ENCODE peak calls at places on chromosomes 6 and 20, in seven cellular contexts. One of them, this sample, is unnamed.

GRCh38 chr6:1267790-1268762 is 43.8 kb upstream of the FOXQ1 start:
- DNase-seq in stimulated activated CD8-positive, alpha-beta memory T cell treated with anti-CD3 and anti-CD28 coated beads, Interleukin-2, amount 100 ng/mL, for 1 hour: no peak
- DNase-seq in ecto neural progenitor cell: no peak
- DNase-seq in fibroblast of lung: no peak
- DNase-seq in naive thymus-derived CD8-positive, alpha-beta T cell: no peak
- DNase-seq in thoracic aorta: no peak
- DNase-seq in AG04450: no peak
- DNase-seq in this sample: no peak

GRCh38 chr6:22838346-22838745 is 269.0 kb downstream of the HDGFL1 start:
- DNase-seq in stimulated activated CD8-positive, alpha-beta memory T cell treated with anti-CD3 and anti-CD28 coated beads, Interleukin-2, amount 100 ng/mL, for 1 hour: no peak
- DNase-seq in AG04450: no peak
- DNase-seq in naive thymus-derived CD8-positive, alpha-beta T cell: no peak
- DNase-seq in thoracic aorta: no peak
- DNase-seq in ecto neural progenitor cell: no peak
- DNase-seq in fibroblast of lung: peak; percentile 15
- DNase-seq in this sample: no peak

GRCh38 chr6:142867988-142868818 is 76.8 kb downstream of the HIVEP2 start:
- DNase-seq in naive thymus-derived CD8-positive, alpha-beta T cell: no peak
- DNase-seq in stimulated activated CD8-positive, alpha-beta memory T cell treated with anti-CD3 and anti-CD28 coated beads, Interleukin-2, amount 100 ng/mL, for 1 hour: no peak
- DNase-seq in AG04450: no peak
- DNase-seq in ecto neural progenitor cell: no peak
- DNase-seq in fibroblast of lung: peak; percentile 69
- DNase-seq in thoracic aorta: no peak
- DNase-seq in this sample: no peak

GRCh38 chr6:22141271-22141745 is 155.5 kb downstream of the PRL start:
- DNase-seq in thoracic aorta: no peak
- DNase-seq in AG04450: no peak
- DNase-seq in naive thymus-derived CD8-positive, alpha-beta T cell: no peak
- DNase-seq in stimulated activated CD8-positive, alpha-beta memory T cell treated with anti-CD3 and anti-CD28 coated beads, Interleukin-2, amount 100 ng/mL, for 1 hour: no peak
- DNase-seq in ecto neural progenitor cell: no peak
- DNase-seq in fibroblast of lung: no peak
- DNase-seq in this sample: no peak

GRCh38 chr20:21936720-21937380 is 231.4 kb downstream of the PAX1 start:
- DNase-seq in thoracic aorta: no peak
- DNase-seq in naive thymus-derived CD8-positive, alpha-beta T cell: no peak
- DNase-seq in fibroblast of lung: no peak
- DNase-seq in AG04450: no peak
- DNase-seq in ecto neural progenitor cell: no peak
- DNase-seq in stimulated activated CD8-positive, alpha-beta memory T cell treated with anti-CD3 and anti-CD28 coated beads, Interleukin-2, amount 100 ng/mL, for 1 hour: no peak
- DNase-seq in this sample: no peak

GRCh38 chr6:125918681-125919566 is 37.6 kb upstream of the HINT3 start:
- DNase-seq in fibroblast of lung: peak; percentile 82
- DNase-seq in ecto neural progenitor cell: no peak
- DNase-seq in naive thymus-derived CD8-positive, alpha-beta T cell: peak; percentile 32
- DNase-seq in thoracic aorta: no peak
- DNase-seq in stimulated activated CD8-positive, alpha-beta memory T cell treated with anti-CD3 and anti-CD28 coated beads, Interleukin-2, amount 100 ng/mL, for 1 hour: no peak
- DNase-seq in AG04450: peak; percentile 46
- DNase-seq in this sample: no peak

GRCh38 chr20:16801919-16802651 is 53.9 kb downstream of the OTOR start:
- DNase-seq in fibroblast of lung: peak; percentile 58
- DNase-seq in ecto neural progenitor cell: peak; percentile 73
- DNase-seq in AG04450: peak; percentile 16
- DNase-seq in stimulated activated CD8-positive, alpha-beta memory T cell treated with anti-CD3 and anti-CD28 coated beads, Interleukin-2, amount 100 ng/mL, for 1 hour: peak; percentile 16
- DNase-seq in thoracic aorta: no peak
- DNase-seq in naive thymus-derived CD8-positive, alpha-beta T cell: peak; percentile 25
- DNase-seq in this sample: no peak

GRCh38 chr6:35543459-35544193 is 30.9 kb upstream of the TULP1 start:
- DNase-seq in thoracic aorta: no peak
- DNase-seq in fibroblast of lung: no peak
- DNase-seq in ecto neural progenitor cell: no peak
- DNase-seq in stimulated activated CD8-positive, alpha-beta memory T cell treated with anti-CD3 and anti-CD28 coated beads, Interleukin-2, amount 100 ng/mL, for 1 hour: no peak
- DNase-seq in naive thymus-derived CD8-positive, alpha-beta T cell: no peak
- DNase-seq in AG04450: no peak
- DNase-seq in this sample: no peak

GRCh38 chr20:50828363-50829136 is 33.7 kb downstream of the BCAS4 start:
- DNase-seq in AG04450: no peak
- DNase-seq in naive thymus-derived CD8-positive, alpha-beta T cell: no peak
- DNase-seq in thoracic aorta: no peak
- DNase-seq in stimulated activated CD8-positive, alpha-beta memory T cell treated with anti-CD3 and anti-CD28 coated beads, Interleukin-2, amount 100 ng/mL, for 1 hour: no peak
- DNase-seq in ecto neural progenitor cell: no peak
- DNase-seq in fibroblast of lung: no peak
- DNase-seq in this sample: no peak

GRCh38 chr6:159104163-159104885 is 59.5 kb upstream of the TAGAP start:
- DNase-seq in thoracic aorta: no peak
- DNase-seq in fibroblast of lung: peak; percentile 60
- DNase-seq in naive thymus-derived CD8-positive, alpha-beta T cell: peak; percentile 71
- DNase-seq in AG04450: no peak
- DNase-seq in stimulated activated CD8-positive, alpha-beta memory T cell treated with anti-CD3 and anti-CD28 coated beads, Interleukin-2, amount 100 ng/mL, for 1 hour: peak; percentile 63
- DNase-seq in ecto neural progenitor cell: peak; percentile 81
- DNase-seq in this sample: peak; percentile 69

GRCh38 chr6:22943331-22943730 is 374.0 kb downstream of the HDGFL1 start:
- DNase-seq in naive thymus-derived CD8-positive, alpha-beta T cell: no peak
- DNase-seq in AG04450: no peak
- DNase-seq in stimulated activated CD8-positive, alpha-beta memory T cell treated with anti-CD3 and anti-CD28 coated beads, Interleukin-2, amount 100 ng/mL, for 1 hour: no peak
- DNase-seq in thoracic aorta: no peak
- DNase-seq in ecto neural progenitor cell: no peak
- DNase-seq in fibroblast of lung: peak; percentile 15
- DNase-seq in this sample: no peak

GRCh38 chr20:12566596-12566995 is 442.2 kb upstream of the SPTLC3 start:
- DNase-seq in naive thymus-derived CD8-positive, alpha-beta T cell: no peak
- DNase-seq in AG04450: no peak
- DNase-seq in thoracic aorta: no peak
- DNase-seq in stimulated activated CD8-positive, alpha-beta memory T cell treated with anti-CD3 and anti-CD28 coated beads, Interleukin-2, amount 100 ng/mL, for 1 hour: no peak
- DNase-seq in ecto neural progenitor cell: no peak
- DNase-seq in fibroblast of lung: no peak
- DNase-seq in this sample: no peak

GRCh38 chr20:62634330-62634967 is 7.9 kb upstream of the SLCO4A1 start:
- DNase-seq in thoracic aorta: no peak
- DNase-seq in ecto neural progenitor cell: no peak
- DNase-seq in fibroblast of lung: no peak
- DNase-seq in naive thymus-derived CD8-positive, alpha-beta T cell: no peak
- DNase-seq in stimulated activated CD8-positive, alpha-beta memory T cell treated with anti-CD3 and anti-CD28 coated beads, Interleukin-2, amount 100 ng/mL, for 1 hour: no peak
- DNase-seq in AG04450: no peak
- DNase-seq in this sample: no peak

GRCh38 chr6:163170294-163170883 is 244.1 kb upstream of the QKI start:
- DNase-seq in thoracic aorta: no peak
- DNase-seq in naive thymus-derived CD8-positive, alpha-beta T cell: no peak
- DNase-seq in AG04450: no peak
- DNase-seq in ecto neural progenitor cell: no peak
- DNase-seq in fibroblast of lung: no peak
- DNase-seq in stimulated activated CD8-positive, alpha-beta memory T cell treated with anti-CD3 and anti-CD28 coated beads, Interleukin-2, amount 100 ng/mL, for 1 hour: no peak
- DNase-seq in this sample: no peak

GRCh38 chr6:27720607-27721580 is 191.3 kb downstream of the OR2B2 start:
- DNase-seq in fibroblast of lung: peak; percentile 28
- DNase-seq in AG04450: no peak
- DNase-seq in stimulated activated CD8-positive, alpha-beta memory T cell treated with anti-CD3 and anti-CD28 coated beads, Interleukin-2, amount 100 ng/mL, for 1 hour: no peak
- DNase-seq in thoracic aorta: no peak
- DNase-seq in ecto neural progenitor cell: peak; percentile 55
- DNase-seq in naive thymus-derived CD8-positive, alpha-beta T cell: no peak
- DNase-seq in this sample: no peak

GRCh38 chr6:34888874-34889555 is at the start of gene ANKS1A:
- DNase-seq in naive thymus-derived CD8-positive, alpha-beta T cell: peak; percentile 94
- DNase-seq in ecto neural progenitor cell: peak; percentile 89
- DNase-seq in AG04450: no peak
- DNase-seq in thoracic aorta: no peak
- DNase-seq in fibroblast of lung: peak; percentile 27
- DNase-seq in stimulated activated CD8-positive, alpha-beta memory T cell treated with anti-CD3 and anti-CD28 coated beads, Interleukin-2, amount 100 ng/mL, for 1 hour: peak; percentile 89
- DNase-seq in this sample: peak; percentile 88

GRCh38 chr6:53148684-53149083 is at the start of gene GCM1:
- DNase-seq in fibroblast of lung: no peak
- DNase-seq in AG04450: no peak
- DNase-seq in thoracic aorta: no peak
- DNase-seq in ecto neural progenitor cell: no peak
- DNase-seq in stimulated activated CD8-positive, alpha-beta memory T cell treated with anti-CD3 and anti-CD28 coated beads, Interleukin-2, amount 100 ng/mL, for 1 hour: no peak
- DNase-seq in naive thymus-derived CD8-positive, alpha-beta T cell: no peak
- DNase-seq in this sample: no peak

GRCh38 chr6:154872605-154873004 is 122.5 kb upstream of the TIAM2 start:
- DNase-seq in fibroblast of lung: no peak
- DNase-seq in AG04450: no peak
- DNase-seq in naive thymus-derived CD8-positive, alpha-beta T cell: no peak
- DNase-seq in ecto neural progenitor cell: no peak
- DNase-seq in thoracic aorta: no peak
- DNase-seq in stimulated activated CD8-positive, alpha-beta memory T cell treated with anti-CD3 and anti-CD28 coated beads, Interleukin-2, amount 100 ng/mL, for 1 hour: no peak
- DNase-seq in this sample: no peak

GRCh38 chr20:32543570-32544259 is 41.4 kb downstream of the NOL4L start:
- DNase-seq in naive thymus-derived CD8-positive, alpha-beta T cell: no peak
- DNase-seq in thoracic aorta: no peak
- DNase-seq in ecto neural progenitor cell: no peak
- DNase-seq in fibroblast of lung: no peak
- DNase-seq in AG04450: no peak
- DNase-seq in stimulated activated CD8-positive, alpha-beta memory T cell treated with anti-CD3 and anti-CD28 coated beads, Interleukin-2, amount 100 ng/mL, for 1 hour: no peak
- DNase-seq in this sample: no peak

GRCh38 chr20:63661108-63661507 is 3.0 kb downstream of the RTEL1 start:
- DNase-seq in AG04450: no peak
- DNase-seq in naive thymus-derived CD8-positive, alpha-beta T cell: no peak
- DNase-seq in ecto neural progenitor cell: no peak
- DNase-seq in stimulated activated CD8-positive, alpha-beta memory T cell treated with anti-CD3 and anti-CD28 coated beads, Interleukin-2, amount 100 ng/mL, for 1 hour: no peak
- DNase-seq in fibroblast of lung: no peak
- DNase-seq in thoracic aorta: no peak
- DNase-seq in this sample: no peak

GRCh38 chr6:154426997-154427396 is 70.4 kb upstream of the IPCEF1 start:
- DNase-seq in stimulated activated CD8-positive, alpha-beta memory T cell treated with anti-CD3 and anti-CD28 coated beads, Interleukin-2, amount 100 ng/mL, for 1 hour: no peak
- DNase-seq in ecto neural progenitor cell: no peak
- DNase-seq in AG04450: no peak
- DNase-seq in naive thymus-derived CD8-positive, alpha-beta T cell: no peak
- DNase-seq in fibroblast of lung: no peak
- DNase-seq in thoracic aorta: no peak
- DNase-seq in this sample: no peak

GRCh38 chr6:148055410-148055809 is 287.2 kb upstream of the SASH1 start:
- DNase-seq in ecto neural progenitor cell: no peak
- DNase-seq in thoracic aorta: no peak
- DNase-seq in stimulated activated CD8-positive, alpha-beta memory T cell treated with anti-CD3 and anti-CD28 coated beads, Interleukin-2, amount 100 ng/mL, for 1 hour: no peak
- DNase-seq in AG04450: no peak
- DNase-seq in naive thymus-derived CD8-positive, alpha-beta T cell: no peak
- DNase-seq in fibroblast of lung: no peak
- DNase-seq in this sample: no peak